ENCODE peak calls at places on chromosomes 3 and 15, in four cellular contexts. One of them, this sample, is unnamed.

GRCh38 chr3:30481241-30481640 is 125.2 kb upstream of the TGFBR2 start:
- DNase-seq in B cell: no peak
- DNase-seq in epithelial cell of esophagus: no peak
- DNase-seq in RWPE2: no peak
- DNase-seq in this sample: no peak

GRCh38 chr3:38950585-38950984 is 101.2 kb downstream of the SCN11A start:
- DNase-seq in B cell: no peak
- DNase-seq in epithelial cell of esophagus: no peak
- DNase-seq in RWPE2: no peak
- DNase-seq in this sample: no peak

GRCh38 chr3:152270944-152271343 is 2.2 kb downstream of the MBNL1 start:
- DNase-seq in RWPE2: no peak
- DNase-seq in epithelial cell of esophagus: no peak
- DNase-seq in B cell: no peak
- DNase-seq in this sample: no peak

GRCh38 chr3:98679986-98680385 is 83.2 kb upstream of the ST3GAL6 start:
- DNase-seq in epithelial cell of esophagus: no peak
- DNase-seq in RWPE2: no peak
- DNase-seq in B cell: no peak
- DNase-seq in this sample: no peak

GRCh38 chr3:20054549-20054987 is 14.3 kb downstream of the KAT2B start:
- DNase-seq in RWPE2: peak
- DNase-seq in epithelial cell of esophagus: peak
- DNase-seq in B cell: peak
- DNase-seq in this sample: peak

GRCh38 chr3:179852117-179852886 is 184.4 kb downstream of the PEX5L start:
- DNase-seq in epithelial cell of esophagus: peak
- DNase-seq in RWPE2: no peak
- DNase-seq in B cell: no peak
- DNase-seq in this sample: no peak

GRCh38 chr15:90595760-90596155 is 66.0 kb downstream of the CRTC3 start:
- DNase-seq in RWPE2: no peak
- DNase-seq in B cell: no peak
- DNase-seq in epithelial cell of esophagus: no peak
- DNase-seq in this sample: no peak

GRCh38 chr3:186626254-186626847 is 13.5 kb downstream of the AHSG start:
- DNase-seq in B cell: no peak
- DNase-seq in epithelial cell of esophagus: no peak
- DNase-seq in RWPE2: no peak
- DNase-seq in this sample: no peak

GRCh38 chr3:134103470-134103869 is 73.7 kb upstream of the SLCO2A1 start:
- DNase-seq in RWPE2: no peak
- DNase-seq in epithelial cell of esophagus: no peak
- DNase-seq in B cell: no peak
- DNase-seq in this sample: no peak

GRCh38 chr15:71392821-71393220 is 277.6 kb downstream of the THSD4 start:
- DNase-seq in epithelial cell of esophagus: no peak
- DNase-seq in B cell: no peak
- DNase-seq in RWPE2: no peak
- DNase-seq in this sample: no peak

GRCh38 chr3:173404156-173404555 is 6.6 kb downstream of the NLGN1 start:
- DNase-seq in RWPE2: no peak
- DNase-seq in B cell: no peak
- DNase-seq in epithelial cell of esophagus: no peak
- DNase-seq in this sample: no peak

GRCh38 chr3:98855811-98856400 is 45.6 kb downstream of the DCBLD2 start:
- DNase-seq in RWPE2: no peak
- DNase-seq in epithelial cell of esophagus: peak
- DNase-seq in B cell: no peak
- DNase-seq in this sample: no peak

GRCh38 chr3:185120126-185120525 is 32.7 kb downstream of the C3orf70 start:
- DNase-seq in B cell: no peak
- DNase-seq in RWPE2: no peak
- DNase-seq in epithelial cell of esophagus: no peak
- DNase-seq in this sample: no peak

GRCh38 chr3:73407572-73407971 is 217.2 kb downstream of the PDZRN3 start:
- DNase-seq in epithelial cell of esophagus: no peak
- DNase-seq in RWPE2: no peak
- DNase-seq in B cell: no peak
- DNase-seq in this sample: no peak

GRCh38 chr3:106083854-106084253 is 215.0 kb upstream of the CBLB start:
- DNase-seq in RWPE2: no peak
- DNase-seq in epithelial cell of esophagus: no peak
- DNase-seq in B cell: no peak
- DNase-seq in this sample: no peak

DNA sequence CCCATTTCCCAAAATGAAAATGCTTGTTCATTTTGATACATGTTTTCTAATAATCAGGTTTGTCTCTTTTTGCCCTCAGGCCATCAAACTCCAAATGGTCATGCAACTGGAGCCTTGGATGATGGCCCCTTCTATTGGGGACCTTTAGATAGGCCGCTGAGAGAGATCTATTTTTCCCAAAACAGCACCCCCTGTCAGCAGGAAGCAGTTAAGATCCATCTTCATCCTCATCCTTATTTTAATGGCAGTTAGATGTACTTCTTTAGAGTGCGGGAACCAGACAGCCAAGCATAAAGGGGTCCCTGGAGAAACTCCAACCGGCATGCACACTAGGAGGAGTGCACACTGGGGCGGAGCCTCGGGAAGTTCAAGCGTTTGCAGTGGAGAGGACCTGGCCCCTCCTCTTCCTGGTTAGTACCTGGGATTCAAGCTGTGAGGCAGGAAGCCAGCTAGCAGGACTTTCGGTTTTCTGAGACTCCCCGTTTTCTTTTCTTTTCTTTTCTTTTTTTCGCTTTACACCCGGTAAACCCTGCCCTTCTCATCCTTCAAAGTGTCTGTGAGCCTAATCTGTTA is 31.9 kb upstream of the STRIT1 start:
- DNase-seq in epithelial cell of esophagus: no peak
- DNase-seq in RWPE2: no peak
- DNase-seq in B cell: no peak
- DNase-seq in this sample: no peak
- TF ChIP-seq CTCF in epithelial cell of esophagus: no peak
- TF ChIP-seq CTCF in RWPE2: no peak
- TF ChIP-seq CTCF in B cell: no peak
- TF ChIP-seq CTCF in this sample: no peak

GRCh38 chr3:12549971-12550760 is 4.9 kb upstream of the MKRN2OS start:
- DNase-seq in B cell: no peak
- DNase-seq in RWPE2: no peak
- DNase-seq in epithelial cell of esophagus: no peak
- DNase-seq in this sample: no peak
- TF ChIP-seq CTCF in B cell: no peak
- TF ChIP-seq CTCF in RWPE2: no peak
- TF ChIP-seq CTCF in epithelial cell of esophagus: no peak
- TF ChIP-seq CTCF in this sample: no peak

DNA sequence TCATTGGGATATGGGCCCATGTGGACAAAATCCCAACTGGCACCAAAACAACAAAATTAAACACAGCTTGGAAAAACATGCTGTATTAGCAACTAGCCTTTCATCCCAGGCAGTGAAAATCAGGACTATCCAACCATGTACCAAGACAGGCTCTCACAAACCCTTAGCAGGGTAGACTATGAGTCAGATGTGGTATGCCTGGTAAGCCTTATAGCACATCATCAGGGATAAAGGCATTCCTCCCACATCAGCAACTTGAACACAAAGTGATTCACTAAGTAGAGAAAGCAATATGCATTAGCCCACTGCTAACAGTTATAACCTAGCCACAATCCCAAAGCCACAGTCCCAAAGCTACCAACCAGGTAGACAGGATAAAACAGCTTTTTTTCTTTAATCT is 8.0 kb downstream of the CEP152 start:
- DNase-seq in RWPE2: no peak
- DNase-seq in epithelial cell of esophagus: peak
- DNase-seq in B cell: no peak
- DNase-seq in this sample: no peak
- TF ChIP-seq CTCF in RWPE2: no peak
- TF ChIP-seq CTCF in epithelial cell of esophagus: no peak
- TF ChIP-seq CTCF in B cell: no peak
- TF ChIP-seq CTCF in this sample: no peak

DNA sequence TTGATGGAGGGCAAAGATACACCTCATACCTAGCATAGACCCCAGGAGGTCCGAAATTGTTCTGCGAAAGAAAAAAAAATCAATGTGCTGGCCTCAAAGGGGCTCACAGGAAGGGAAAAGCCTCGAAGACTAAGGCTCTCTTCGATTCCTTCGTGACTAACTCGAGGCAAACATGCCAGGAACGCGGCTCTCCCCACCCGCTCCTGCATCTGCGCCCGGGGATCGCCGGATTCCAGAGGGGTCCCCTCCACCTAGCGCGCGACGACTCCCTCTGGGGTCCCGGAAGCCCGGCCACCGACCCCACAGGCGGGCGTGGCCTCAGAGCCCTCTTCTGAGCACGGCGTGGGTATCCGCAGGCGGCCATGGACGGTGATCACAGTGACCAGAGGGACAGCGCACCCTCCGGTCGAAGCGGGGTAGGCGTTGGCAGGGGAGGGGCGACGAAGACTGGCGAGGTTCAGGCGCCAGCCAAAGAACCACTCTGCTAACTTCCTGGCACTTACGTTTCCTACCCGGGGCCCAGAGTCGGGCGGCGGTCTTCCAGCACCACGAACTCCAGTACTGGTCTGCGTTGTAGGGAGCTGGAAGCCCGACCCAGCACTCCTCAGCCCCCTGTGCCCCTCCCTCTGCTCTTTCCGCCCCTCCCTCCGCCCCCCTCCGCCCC is 517 bp upstream of the EIF3J start:
- DNase-seq in B cell: peak
- DNase-seq in RWPE2: peak
- DNase-seq in epithelial cell of esophagus: peak
- DNase-seq in this sample: no peak
- TF ChIP-seq CTCF in B cell: peak
- TF ChIP-seq CTCF in RWPE2: peak
- TF ChIP-seq CTCF in epithelial cell of esophagus: peak
- TF ChIP-seq CTCF in this sample: no peak